ENCODE peak calls at places on chromosomes 6 and 20, in six cellular contexts. Z is progenitor cell of endocrine pancreas, J is H1, G is lower lobe of right lung, B is IMR-90, E is pancreas. M is an unnamed sample.

GRCh38 chr20:42957014-42957694 is 232.6 kb downstream of the PTPRT start:
- DNase-seq in G (no peak), Z (no peak), E (no peak), J (no peak), B (no peak), M (no peak)

GRCh38 chr6:83215131-83216047 is 22.2 kb downstream of the RWDD2A start:
- DNase-seq in E (peak), J (no peak), B (peak), Z (peak), G (no peak), M (peak)

GRCh38 chr20:54144847-54145246 is 28.9 kb downstream of the CYP24A1 start:
- DNase-seq in G (no peak), Z (no peak), B (no peak), E (no peak), J (no peak), M (no peak)

GRCh38 chr6:70668499-70668812 is 773 bp downstream of the SMAP1 start:
- DNase-seq in J (no peak), B (no peak), Z (no peak), E (no peak), G (no peak), M (no peak)

GRCh38 chr6:137862419-137863125 is 4.5 kb upstream of the TNFAIP3 start:
- DNase-seq in G (no peak), Z (no peak), E (no peak), B (no peak), J (no peak), M (no peak)

GRCh38 chr6:157982580-157983438 is 1.1 kb downstream of the SYNJ2 start:
- DNase-seq in J (no peak), G (no peak), Z (no peak), B (peak), E (no peak), M (no peak)

GRCh38 chr6:46215777-46216176 is 45.0 kb upstream of the ENPP5 start:
- DNase-seq in J (no peak), B (no peak), G (no peak), E (no peak), Z (no peak), M (no peak)

GRCh38 chr20:3628502-3629314 is 34.5 kb downstream of the GFRA4 start:
- DNase-seq in B (no peak), E (no peak), Z (no peak), G (no peak), J (no peak), M (no peak)

GRCh38 chr6:136598048-136598447 is 47.8 kb upstream of the MAP7 start:
- DNase-seq in Z (no peak), E (no peak), B (no peak), J (no peak), G (no peak), M (no peak)

GRCh38 chr6:75604294-75604693 is 2.6 kb downstream of the SENP6 start:
- DNase-seq in Z (no peak), B (no peak), G (no peak), E (no peak), J (no peak), M (no peak)

GRCh38 chr20:16005612-16006493 is 567.4 kb downstream of the KIF16B start:
- DNase-seq in E (no peak), J (no peak), Z (no peak), B (no peak), G (no peak), M (no peak)

GRCh38 chr6:167580512-167580911 is 246.2 kb upstream of the AFDN start:
- DNase-seq in B (no peak), E (no peak), G (no peak), J (no peak), Z (no peak), M (no peak)

GRCh38 chr20:833121-833449 is 430 bp upstream of the FAM110A start:
- DNase-seq in Z (no peak), E (no peak), G (no peak), J (no peak), B (no peak), M (no peak)

GRCh38 chr6:142871910-142872331 is 73.1 kb downstream of the HIVEP2 start:
- DNase-seq in E (no peak), J (no peak), B (peak), Z (no peak), G (no peak), M (no peak)

GRCh38 chr6:46453221-46453620 is 38.0 kb downstream of the RCAN2 start:
- DNase-seq in G (no peak), Z (no peak), J (no peak), B (peak), E (no peak), M (no peak)

GRCh38 chr20:51424270-51425041 is 118.1 kb downstream of the NFATC2 start:
- DNase-seq in B (no peak), G (no peak), E (no peak), Z (no peak), J (no peak), M (no peak)

GRCh38 chr20:58233881-58234528 is 5.6 kb upstream of the ANKRD60 start:
- DNase-seq in B (no peak), G (no peak), E (no peak), Z (peak), J (peak), M (peak)

GRCh38 chr6:154386848-154387717 is 30.5 kb upstream of the IPCEF1 start:
- DNase-seq in B (peak), Z (no peak), J (no peak), G (no peak), E (no peak), M (no peak)

GRCh38 chr6:46210294-46210693 is 39.5 kb upstream of the ENPP5 start:
- DNase-seq in Z (no peak), E (no peak), B (no peak), J (no peak), G (no peak), M (no peak)

GRCh38 chr6:70270287-70271005 is 32.4 kb downstream of the COL9A1 start:
- DNase-seq in G (no peak), B (no peak), E (no peak), Z (no peak), J (no peak), M (no peak)

GRCh38 chr6:35731736-35732532 is 4.9 kb upstream of the ARMC12 start:
- DNase-seq in G (peak), Z (peak), E (peak), B (peak), J (peak), M (peak)

GRCh38 chr20:2899243-2899642 is 26.0 kb downstream of the PTPRA start:
- DNase-seq in G (no peak), E (no peak), Z (no peak), B (no peak), J (no peak), M (no peak)

GRCh38 chr20:44405785-44406571 is 50.5 kb downstream of the HNF4A start:
- DNase-seq in J (no peak), G (no peak), E (no peak), Z (no peak), B (no peak), M (no peak)
- TF ChIP-seq CTCF in J (no peak), G (no peak), E (no peak), Z (no peak), B (no peak), M (no peak)

GRCh38 chr20:45974896-45975565 is 3.0 kb upstream of the ZNF335 start:
- DNase-seq in G (no peak), E (no peak), B (no peak), J (no peak), Z (no peak), M (no peak)
- TF ChIP-seq CTCF in G (no peak), E (no peak), B (no peak), J (no peak), Z (no peak), M (no peak)

DNA sequence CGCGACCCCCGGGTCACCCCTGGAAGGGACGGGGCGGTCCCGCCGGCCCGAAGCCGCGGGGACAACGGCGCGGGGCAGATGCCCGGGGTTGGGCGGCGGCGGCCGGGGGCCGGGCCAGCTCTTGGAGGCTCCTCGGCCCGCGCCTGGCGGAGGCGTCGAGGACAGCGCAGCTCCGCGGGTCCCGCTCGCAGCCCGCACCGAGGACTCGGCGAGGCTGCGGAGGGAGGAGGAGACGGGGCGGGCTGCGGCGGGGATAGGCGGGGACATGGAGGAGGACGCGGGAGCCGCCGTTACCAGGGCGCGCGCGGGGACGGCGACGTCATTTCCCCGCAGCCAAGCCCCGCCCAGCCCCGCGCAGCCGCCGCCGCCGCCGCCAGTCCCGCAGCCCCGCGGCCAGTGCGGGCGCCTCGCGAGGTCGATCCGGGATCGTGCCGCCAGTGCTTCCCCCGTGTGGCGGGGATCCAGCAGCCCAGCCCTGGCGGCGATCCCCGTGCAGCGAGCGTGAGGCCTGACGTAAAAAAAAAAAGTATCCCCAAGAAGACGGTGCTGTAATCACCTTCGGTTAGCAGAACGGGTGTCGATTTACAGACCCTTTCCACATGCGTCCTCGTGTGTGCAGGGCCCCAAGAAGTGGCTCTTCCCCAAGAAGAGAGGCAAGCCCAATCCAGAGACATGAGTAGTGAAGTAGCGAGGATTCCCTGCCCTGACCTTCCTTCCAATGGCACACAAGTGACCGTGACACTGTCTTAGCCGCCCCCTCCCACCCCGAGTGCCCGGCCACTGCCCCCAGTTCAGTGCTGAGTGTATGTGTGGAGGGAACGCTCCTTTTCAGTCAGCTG is at the start of gene FAM184A:
- DNase-seq in Z (peak), B (peak), E (peak), G (peak), J (peak), M (peak)
- TF ChIP-seq CTCF in Z (peak), B (no peak), E (peak), G (peak), J (peak), M (peak)

DNA sequence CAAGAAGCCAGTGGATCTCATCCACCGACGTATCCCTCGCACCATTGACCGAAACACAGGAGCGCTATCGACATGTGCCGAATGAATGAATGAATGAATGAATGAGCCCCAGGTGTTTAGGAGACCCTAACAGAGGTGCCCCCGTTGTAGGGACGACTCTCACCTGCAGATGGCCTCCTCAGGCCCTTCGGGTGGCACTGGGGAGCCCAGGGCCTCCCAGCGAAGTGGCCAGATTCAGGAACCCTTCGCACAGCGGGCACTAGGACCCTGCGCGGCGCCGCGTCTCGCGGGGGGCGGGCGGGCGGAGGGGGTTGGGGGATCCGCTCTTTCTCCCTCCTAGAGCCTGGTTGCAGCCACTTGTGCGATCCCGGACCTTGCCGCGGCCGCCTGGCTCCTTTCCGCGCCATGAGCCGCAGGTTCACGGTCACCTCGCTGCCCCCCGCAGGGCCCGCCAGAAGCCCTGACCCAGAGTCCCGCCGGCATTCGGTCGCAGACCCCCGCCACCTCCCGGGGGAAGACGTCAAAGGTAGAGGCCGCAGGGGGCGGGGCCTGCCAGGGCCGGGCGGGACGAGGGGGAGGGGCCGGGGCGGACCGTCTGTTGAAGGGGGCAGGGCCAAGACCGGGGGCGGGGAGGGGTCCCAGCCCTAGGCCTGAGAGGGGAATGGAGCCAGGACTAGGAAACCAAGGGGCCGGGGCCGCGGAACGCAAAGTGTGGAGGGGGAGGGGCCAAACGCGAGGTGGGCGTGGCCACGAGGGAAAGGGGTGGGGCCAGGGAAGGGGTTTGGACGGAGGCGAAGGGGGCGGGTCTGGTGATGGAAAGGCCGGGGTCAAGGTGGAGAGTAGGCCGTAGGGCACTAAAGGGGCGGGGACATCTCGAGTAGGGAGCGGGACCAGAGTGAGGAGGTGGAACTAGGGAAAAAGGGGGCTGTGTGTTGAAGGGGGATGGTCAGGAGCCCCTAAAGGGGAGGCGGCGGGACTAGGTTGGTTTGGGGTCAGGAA is 7.4 kb upstream of the SLC12A5 start:
- DNase-seq in E (peak), G (no peak), Z (peak), J (peak), B (no peak), M (peak)
- TF ChIP-seq CTCF in E (no peak), G (no peak), Z (peak), J (peak), B (no peak), M (no peak)

GRCh38 chr6:31785475-31785874 is 8.3 kb upstream of the VWA7 start:
- DNase-seq in G (peak), Z (no peak), J (no peak), E (no peak), B (no peak), M (no peak)
- TF ChIP-seq CTCF in G (no peak), Z (no peak), J (no peak), E (no peak), B (no peak), M (no peak)